ENCODE peak calls at places on chromosome 17, in seven cellular contexts. G is amniotic epithelial cell; E is sigmoid colon; A is endothelial cell; I is HEK293T; U is dorsolateral prefrontal cortex; J is activated naive CD4-positive, alpha-beta T cell. X is an unnamed sample.

GRCh38 chr17:68849673-68850260 is 105.4 kb downstream of the ABCA8 start:
- DNase-seq in G (peak; percentile 41), I (no peak), J (no peak), E (no peak), U (no peak), A (no peak), X (no peak)

GRCh38 chr17:869067-869466 is 86.9 kb downstream of the MRM3 start:
- DNase-seq in E (peak; percentile 94), J (no peak), G (peak; percentile 79), U (no peak), A (no peak), I (no peak), X (no peak)

GRCh38 chr17:41539979-41540701 is 12.0 kb upstream of the KRT19 start:
- DNase-seq in E (no peak), G (no peak), I (no peak), A (no peak), U (no peak), J (no peak), X (no peak)

GRCh38 chr17:74453665-74454196 is 12.7 kb upstream of the CD300A start:
- DNase-seq in U (no peak), I (peak; percentile 95), A (peak; percentile 87), J (no peak), E (no peak), G (no peak), X (peak; percentile 89)

GRCh38 chr17:80192268-80192667 is 22.4 kb downstream of the CARD14 start:
- DNase-seq in I (no peak), G (no peak), E (no peak), A (no peak), J (no peak), U (no peak), X (no peak)

GRCh38 chr17:19363460-19364035 is 1.0 kb upstream of the B9D1 start:
- DNase-seq in A (no peak), U (no peak), I (no peak), G (no peak), J (no peak), E (peak; percentile 56), X (no peak)

GRCh38 chr17:73906896-73907600 is 262.8 kb upstream of the SDK2 start:
- DNase-seq in J (no peak), U (no peak), I (no peak), G (no peak), A (no peak), E (no peak), X (no peak)

GRCh38 chr17:29042026-29042678 is 789 bp upstream of the PIPOX start:
- DNase-seq in A (no peak), J (no peak), U (no peak), E (no peak), I (no peak), G (no peak), X (no peak)

GRCh38 chr17:64160378-64160777 is 30.4 kb upstream of the ERN1 start:
- DNase-seq in A (no peak), J (no peak), E (no peak), U (no peak), G (no peak), I (no peak), X (no peak)

GRCh38 chr17:79036609-79037008 is 12.6 kb downstream of the C1QTNF1 start:
- DNase-seq in J (no peak), I (no peak), A (no peak), G (peak; percentile 97), E (peak; percentile 65), U (no peak), X (peak; percentile 8)

GRCh38 chr17:74742153-74742515 is 5.1 kb downstream of the RAB37 start:
- DNase-seq in E (no peak), I (no peak), G (no peak), U (no peak), J (no peak), A (no peak), X (peak; percentile 95)

GRCh38 chr17:28973414-28973813 is 22.1 kb upstream of the PHF12 start:
- DNase-seq in J (no peak), G (peak; percentile 68), E (no peak), U (no peak), A (no peak), I (no peak), X (no peak)

GRCh38 chr17:57810740-57811632 is 38.9 kb downstream of the MRPS23 start:
- DNase-seq in I (peak; percentile 37), G (peak; percentile 15), E (peak; percentile 84), A (no peak), U (no peak), J (no peak), X (peak; percentile 88)

GRCh38 chr17:45305532-45306087 is 11.2 kb downstream of the MAP3K14 start:
- DNase-seq in U (no peak), A (no peak), E (no peak), J (no peak), G (peak; percentile 81), I (no peak), X (no peak)

GRCh38 chr17:73359255-73359816 is 47.5 kb upstream of the CDC42EP4 start:
- DNase-seq in E (no peak), A (no peak), I (no peak), G (no peak), U (no peak), J (no peak), X (no peak)

X was measured in Kasumi-1.